ENCODE peak calls at places on chromosomes 5 and 9, in four cellular contexts. R is astrocyte of the hippocampus; U is EH; I is activated CD8-positive, alpha-beta memory T cell treated with anti-CD3 and anti-CD28 coated beads, Interleukin-2, amount 10 ng/mL, durations not matched to agents 7 days and 5 days. W is an unnamed sample.

GRCh38 chr5:76954383-76954763 is 1.5 kb downstream of the CRHBP start:
- DNase-seq in R (no peak), U (no peak), I (no peak), W (no peak)

GRCh38 chr5:137486707-137487106 is 12.4 kb downstream of the SPOCK1 start:
- DNase-seq in R (peak), U (peak), I (no peak), W (no peak)

GRCh38 chr5:59673438-59674058 is 220.0 kb downstream of the PDE4D start:
- DNase-seq in R (peak), U (peak), I (no peak), W (peak)

GRCh38 chr9:133731876-133732321 is 6.3 kb downstream of the SARDH start:
- DNase-seq in R (peak), U (peak), I (no peak), W (peak)

GRCh38 chr9:3398232-3398648 is 127.6 kb downstream of the RFX3 start:
- DNase-seq in R (no peak), U (peak), I (no peak), W (no peak)

GRCh38 chr5:103428411-103428871 is 134.1 kb downstream of the NUDT12 start:
- DNase-seq in R (peak), U (peak), I (no peak), W (peak)

GRCh38 chr5:181221105-181221791 is 1.8 kb upstream of the TRIM41 start:
- DNase-seq in R (no peak), U (no peak), I (peak), W (no peak)

GRCh38 chr5:68194405-68194804 is 21.2 kb upstream of the PIK3R1 start:
- DNase-seq in R (no peak), U (no peak), I (no peak), W (no peak)

W was measured in Daoy.